ENCODE peak calls at places on chromosome 9, in six cellular contexts. C is ascending aorta, E is dorsolateral prefrontal cortex, A is cardiac muscle cell, H is AG04450, O is neural progenitor cell. U is an unnamed sample.
A peak's percentile ranks its signal among the peaks of the same experiment; 100 is the strongest.

GRCh38 chr9:76453785-76454184 is 5.2 kb upstream of the GCNT1 start:
- DNase-seq in E (no peak), H (no peak), A (no peak), O (no peak), C (no peak), U (no peak)

GRCh38 chr9:131578016-131578415 is 32.7 kb downstream of the PRRT1B start:
- DNase-seq in C (no peak), E (no peak), A (no peak), H (no peak), O (no peak), U (no peak)

GRCh38 chr9:124030969-124031451 is 19.4 kb downstream of the LHX2 start:
- DNase-seq in E (no peak), C (no peak), A (no peak), H (no peak), O (no peak), U (no peak)

GRCh38 chr9:70257991-70258691 is 637 bp upstream of the SMC5 start:
- DNase-seq in H (peak; percentile 18), O (peak; percentile 65), A (peak; percentile 52), C (no peak), E (no peak), U (no peak)

GRCh38 chr9:104906441-104907277 is 21.3 kb downstream of the ABCA1 start:
- DNase-seq in O (no peak), A (no peak), E (no peak), C (no peak), H (no peak), U (no peak)

GRCh38 chr9:105119166-105119565 is 125.3 kb upstream of the SLC44A1 start:
- DNase-seq in A (no peak), O (peak; percentile 6), C (no peak), H (no peak), E (no peak), U (no peak)

GRCh38 chr9:76415154-76415553 is 20.9 kb upstream of the RFK start:
- DNase-seq in C (no peak), O (no peak), E (no peak), A (no peak), H (no peak), U (no peak)

GRCh38 chr9:2291980-2292704 is 277.0 kb downstream of the SMARCA2 start:
- DNase-seq in E (no peak), C (no peak), O (no peak), A (peak; percentile 12), H (no peak), U (no peak)

GRCh38 chr9:120152295-120152694 is 427.7 kb downstream of the CDK5RAP2 start:
- DNase-seq in E (no peak), C (no peak), A (peak; percentile 28), O (peak; percentile 87), H (no peak), U (no peak)

GRCh38 chr9:27108981-27109541 is at the start of gene TEK:
- DNase-seq in C (no peak), A (peak; percentile 5), H (no peak), O (peak; percentile 35), E (no peak), U (no peak)

GRCh38 chr9:31996331-31996730 is 388.1 kb upstream of the ACO1 start:
- DNase-seq in O (peak; percentile 18), H (no peak), E (no peak), C (no peak), A (no peak), U (no peak)

GRCh38 chr9:113988385-113988784 is 89.7 kb downstream of the AMBP start:
- DNase-seq in H (no peak), C (no peak), A (no peak), O (no peak), E (no peak), U (no peak)

GRCh38 chr9:90308746-90309145 is 333.9 kb downstream of the DIRAS2 start:
- DNase-seq in O (no peak), E (no peak), C (no peak), H (no peak), A (no peak), U (no peak)

GRCh38 chr9:94082956-94083355 is 1.3 kb upstream of the PTPDC1 start:
- DNase-seq in E (no peak), H (no peak), C (no peak), A (no peak), O (no peak), U (no peak)

GRCh38 chr9:124353811-124354274 is 61.4 kb downstream of the PSMB7 start:
- DNase-seq in A (no peak), E (no peak), O (no peak), C (no peak), H (peak; percentile 27), U (no peak)

GRCh38 chr9:29669613-29670012 is 2096.3 kb upstream of the C9orf72 start:
- DNase-seq in O (no peak), E (no peak), H (no peak), C (no peak), A (no peak), U (no peak)

GRCh38 chr9:108108290-108108689 is 618.7 kb upstream of the KLF4 start:
- DNase-seq in A (no peak), E (no peak), C (no peak), H (no peak), O (no peak), U (no peak)

GRCh38 chr9:89996717-89997116 is 391.9 kb downstream of the GADD45G start:
- DNase-seq in H (no peak), O (no peak), A (no peak), E (no peak), C (no peak), U (no peak)

GRCh38 chr9:125547383-125547782 is 159.6 kb downstream of the MAPKAP1 start:
- DNase-seq in H (no peak), C (no peak), A (no peak), E (no peak), O (peak; percentile 73), U (no peak)

GRCh38 chr9:22975921-22976320 is 529.3 kb downstream of the DMRTA1 start:
- DNase-seq in A (no peak), O (no peak), H (no peak), C (no peak), E (no peak), U (no peak)

GRCh38 chr9:93869863-93870262 is 85.3 kb downstream of the BARX1 start:
- DNase-seq in E (no peak), A (no peak), H (no peak), C (no peak), O (no peak), U (no peak)

GRCh38 chr9:33719581-33720374 is 75.6 kb upstream of the PRSS3 start:
- DNase-seq in O (peak; percentile 56), A (peak; percentile 29), E (no peak), C (no peak), H (no peak), U (no peak)

GRCh38 chr9:108417726-108418125 is 438.1 kb downstream of the ACTL7B start:
- DNase-seq in O (no peak), C (no peak), H (no peak), E (no peak), A (no peak), U (no peak)

GRCh38 chr9:72476617-72477375 is 44.6 kb upstream of the TMC1 start:
- DNase-seq in O (no peak), C (no peak), E (no peak), H (no peak), A (no peak), U (no peak)

GRCh38 chr9:17744786-17745185 is 165.9 kb downstream of the SH3GL2 start:
- DNase-seq in A (peak; percentile 71), E (no peak), C (no peak), O (peak; percentile 77), H (no peak), U (no peak)

GRCh38 chr9:132937463-132937901 is 6.9 kb downstream of the TSC1 start:
- DNase-seq in O (no peak), C (no peak), E (no peak), A (no peak), H (no peak), U (no peak)

GRCh38 chr9:132637351-132637750 is 32.4 kb downstream of the DDX31 start:
- DNase-seq in O (no peak), C (no peak), A (no peak), H (no peak), E (no peak), U (no peak)

GRCh38 chr9:70006299-70006698 is 37.3 kb upstream of the MAMDC2 start:
- DNase-seq in A (no peak), E (no peak), O (no peak), C (no peak), H (no peak), U (no peak)

GRCh38 chr9:131732636-131733340 is 7.1 kb downstream of the RAPGEF1 start:
- DNase-seq in H (no peak), E (no peak), A (no peak), O (no peak), C (no peak), U (no peak)

GRCh38 chr9:71273613-71274012 is 152.2 kb upstream of the TRPM3 start:
- DNase-seq in O (no peak), H (no peak), C (no peak), A (no peak), E (no peak), U (no peak)

GRCh38 chr9:69325409-69326212 is 596 bp downstream of the ENTREP1 start:
- DNase-seq in A (peak; percentile 47), E (no peak), C (no peak), H (no peak), O (peak; percentile 64), U (peak; percentile 50)

GRCh38 chr9:131651160-131651559 is 88.7 kb downstream of the RAPGEF1 start:
- DNase-seq in E (no peak), O (no peak), C (no peak), H (no peak), A (no peak), U (no peak)

GRCh38 chr9:88011005-88011766 is 36.9 kb upstream of the CDK20 start:
- DNase-seq in E (no peak), H (no peak), O (peak; percentile 21), C (no peak), A (peak; percentile 20), U (no peak)

GRCh38 chr9:112446080-112446479 is 40.5 kb upstream of the KIAA1958 start:
- DNase-seq in E (no peak), C (no peak), H (no peak), A (no peak), O (no peak), U (no peak)

GRCh38 chr9:88535932-88536324 is 950 bp downstream of the NXNL2 start:
- DNase-seq in E (no peak), H (no peak), O (no peak), A (no peak), C (no peak), U (peak; percentile 59)

GRCh38 chr9:127285957-127286356 is 21.4 kb downstream of the GARNL3 start:
- DNase-seq in H (no peak), O (no peak), E (no peak), A (no peak), C (no peak), U (no peak)
- H3K27ac ChIP-seq in H (no peak overlapping the region), O (no peak overlapping the region), E (no peak overlapping the region), A (no peak overlapping the region), C (no peak overlapping the region), U (no peak overlapping the region)

GRCh38 chr9:117412841-117413240 is 2.0 kb downstream of the ASTN2 start:
- DNase-seq in O (peak; percentile 44), A (no peak), C (no peak), E (no peak), H (no peak), U (no peak)
- H3K27me3 ChIP-seq in O (peaks cover 61% of the 10 kb centered on the region), A (peaks cover 62% of the 10 kb centered on the region), C (no peaks in the 10 kb centered on the region), E (no peaks in the 10 kb centered on the region), H (peaks cover 23% of the 10 kb centered on the region), U (no peaks in the 10 kb centered on the region)

GRCh38 chr9:37377688-37378612 is 44.5 kb upstream of the GRHPR start:
- DNase-seq in E (no peak), C (no peak), O (no peak), A (no peak), H (no peak), U (no peak)
- H3K27ac ChIP-seq in E (no peak overlapping the region), C (no peak overlapping the region), O (no peak overlapping the region), A (no peak overlapping the region), H (no peak overlapping the region), U (no peak overlapping the region)

GRCh38 chr9:100474950-100475276 is 2.0 kb downstream of the TMEFF1 start:
- DNase-seq in A (no peak), H (no peak), E (no peak), C (no peak), O (peak; percentile 61), U (no peak)
- H3K27me3 ChIP-seq in A (no peaks in the 10 kb centered on the region), H (no peaks in the 10 kb centered on the region), E (no peaks in the 10 kb centered on the region), C (no peaks in the 10 kb centered on the region), O (no peaks in the 10 kb centered on the region), U (no peaks in the 10 kb centered on the region)